ENCODE peak calls at places on chromosome 5, in four cellular contexts. I is astrocyte of the spinal cord, X is tibial artery, Z is esophagus muscularis mucosa. S is an unnamed sample.

GRCh38 chr5:10520716-10521115 is 43.2 kb upstream of the ANKRD33B start:
- DNase-seq in I (no peak), X (no peak), Z (no peak), S (no peak)

GRCh38 chr5:103178167-103178566 is 58.1 kb downstream of the PPIP5K2 start:
- DNase-seq in I (no peak), X (no peak), Z (no peak), S (no peak)

GRCh38 chr5:141493500-141494422 is 4.9 kb downstream of the PCDHGC5 start:
- DNase-seq in I (peak; percentile 72), X (no peak), Z (no peak), S (no peak)

GRCh38 chr5:132481243-132482211 is 9.0 kb downstream of the IRF1 start:
- DNase-seq in I (no peak), X (peak; percentile 34), Z (no peak), S (no peak)

GRCh38 chr5:157187046-157187754 is 6.6 kb downstream of the ITK start:
- DNase-seq in I (no peak), X (no peak), Z (no peak), S (no peak)

GRCh38 chr5:131296213-131296672 is 32.4 kb downstream of the CDC42SE2 start:
- DNase-seq in I (no peak), X (no peak), Z (no peak), S (no peak)

GRCh38 chr5:107705390-107706014 is 34.8 kb upstream of the EFNA5 start:
- DNase-seq in I (peak; percentile 69), X (no peak), Z (no peak), S (peak; percentile 38)

GRCh38 chr5:172364773-172365172 is 81.2 kb upstream of the UBTD2 start:
- DNase-seq in I (no peak), X (no peak), Z (no peak), S (no peak)

GRCh38 chr5:103122242-103122641 is 2.1 kb downstream of the PPIP5K2 start:
- DNase-seq in I (no peak), X (no peak), Z (no peak), S (no peak)

GRCh38 chr5:1538741-1539392 is 15.1 kb upstream of the LPCAT1 start:
- DNase-seq in I (no peak), X (peak; percentile 37), Z (no peak), S (no peak)

GRCh38 chr5:1538276-1538675 is 14.5 kb upstream of the LPCAT1 start:
- DNase-seq in I (no peak), X (peak; percentile 42), Z (no peak), S (no peak)

GRCh38 chr5:1536298-1537165 is 12.8 kb upstream of the LPCAT1 start:
- DNase-seq in I (no peak), X (peak; percentile 60), Z (no peak), S (no peak)

GRCh38 chr5:1537166-1538154 is 13.7 kb upstream of the LPCAT1 start:
- DNase-seq in I (no peak), X (no peak), Z (no peak), S (no peak)

DNA sequence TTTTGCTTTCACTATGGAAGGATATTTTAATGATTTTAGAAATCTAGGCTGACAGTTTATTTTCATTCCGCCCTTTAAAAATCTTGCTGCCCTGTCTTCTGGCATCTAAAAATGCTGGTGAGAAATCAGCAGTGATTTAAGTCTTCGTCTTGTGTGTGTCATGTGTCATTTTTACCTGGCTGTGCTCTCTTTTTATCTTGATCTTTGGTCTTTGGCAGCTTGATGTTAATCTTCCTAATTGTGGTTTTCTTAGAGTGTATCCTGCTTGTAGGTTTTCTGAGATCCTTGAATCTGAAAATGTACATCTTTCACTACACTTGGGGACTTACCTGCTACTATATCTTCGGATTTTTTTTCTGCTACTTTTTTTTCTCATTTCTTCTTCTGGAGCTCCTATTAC is 11.9 kb upstream of the LPCAT1 start:
- DNase-seq in I (no peak), X (no peak), Z (no peak), S (no peak)
- H3K4me3 ChIP-seq in I (no peak overlapping the region), X (no peak overlapping the region), Z (no peak overlapping the region), S (no peak overlapping the region)

GRCh38 chr5:60652206-60652605 is 47.8 kb downstream of the DEPDC1B start:
- DNase-seq in I (peak; percentile 82), X (no peak), Z (no peak), S (peak; percentile 79)

GRCh38 chr5:60649288-60649917 is 50.6 kb downstream of the DEPDC1B start:
- DNase-seq in I (peak; percentile 51), X (no peak), Z (no peak), S (peak; percentile 10)
- TF ChIP-seq CTCF in I (peak; percentile 69), X (peak; percentile 49), Z (peak; percentile 59), S (peak; percentile 64)

GRCh38 chr5:58502032-58502431 is 10.8 kb downstream of the GAPT start:
- DNase-seq in I (no peak), X (no peak), Z (no peak), S (no peak)
- H3K4me3 ChIP-seq in I (no peak overlapping the region), X (no peak overlapping the region), Z (no peak overlapping the region), S (no peak overlapping the region)

GRCh38 chr5:78923622-78923970 is 61.5 kb downstream of the ARSB start:
- DNase-seq in I (no peak), X (no peak), Z (no peak), S (no peak)

GRCh38 chr5:78916044-78916443 is 69.1 kb downstream of the ARSB start:
- DNase-seq in I (no peak), X (no peak), Z (no peak), S (no peak)

GRCh38 chr5:78925102-78925876 is 59.8 kb downstream of the ARSB start:
- DNase-seq in I (no peak), X (no peak), Z (no peak), S (no peak)

GRCh38 chr5:78922879-78923621 is 62.1 kb downstream of the ARSB start:
- DNase-seq in I (no peak), X (no peak), Z (no peak), S (no peak)

DNA sequence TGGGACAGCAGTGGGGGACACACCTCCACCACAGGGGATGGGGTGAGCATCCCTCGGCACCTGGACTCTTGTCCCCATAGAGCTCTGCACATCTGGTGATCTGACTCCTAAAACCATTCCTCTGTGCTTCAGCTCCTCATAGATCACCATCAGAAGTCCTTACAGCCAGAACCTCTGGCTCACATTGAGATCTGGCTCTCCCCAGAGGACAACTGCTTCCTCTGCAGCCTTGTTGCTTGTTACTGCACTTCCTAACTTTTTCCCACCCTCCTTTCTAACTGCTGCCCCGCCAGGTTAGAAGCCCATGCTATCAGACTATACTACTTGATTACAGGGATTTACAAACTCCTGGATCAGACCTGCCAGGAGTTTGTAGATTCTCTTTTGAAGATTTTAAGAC is 64.5 kb downstream of the ARSB start:
- DNase-seq in I (peak; percentile 63), X (no peak), Z (no peak), S (no peak)
- TF ChIP-seq CTCF in I (peak; percentile 62), X (peak; percentile 53), Z (peak; percentile 24), S (peak; percentile 63)

DNA sequence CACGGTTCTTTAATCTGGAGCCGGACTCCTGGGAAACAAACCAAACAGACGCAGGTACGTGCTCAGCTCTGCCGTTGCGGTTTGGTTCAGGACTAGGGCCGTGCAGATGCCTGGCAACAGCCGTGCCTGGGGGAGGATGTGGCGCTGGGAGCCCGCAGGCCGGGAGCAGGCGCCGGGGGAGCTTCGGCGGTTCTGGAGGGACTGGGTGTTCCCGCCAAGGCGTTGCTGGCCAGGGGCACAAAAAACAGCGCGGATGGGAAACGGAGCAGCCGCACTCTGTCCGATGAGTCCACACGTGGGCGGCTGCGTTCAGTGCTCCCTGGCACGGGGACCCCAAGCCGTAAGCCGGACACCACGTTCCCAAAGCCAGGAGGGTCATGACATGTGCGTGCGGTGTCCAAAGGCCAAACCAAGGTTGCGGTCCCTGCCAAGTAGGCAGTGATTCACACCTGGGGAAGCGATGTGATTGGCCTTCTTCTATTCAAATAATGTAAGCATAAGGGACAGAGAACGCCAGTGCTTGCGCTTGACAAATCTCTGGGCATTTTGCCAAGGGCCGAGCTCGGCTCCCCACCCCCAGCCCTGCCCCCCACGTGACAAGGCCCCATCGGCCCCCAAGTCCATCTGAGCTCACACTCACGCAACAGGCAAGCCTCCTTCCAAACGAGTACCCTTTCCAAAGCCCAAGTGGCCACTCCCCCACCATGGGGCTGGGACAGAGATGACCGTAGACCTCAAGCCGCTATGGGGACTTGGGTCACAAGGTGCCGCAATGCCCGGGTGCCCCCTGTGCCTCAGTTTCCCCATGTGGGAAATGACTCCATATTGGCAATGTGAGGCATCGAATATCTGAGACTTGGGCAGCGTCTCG is 49.7 kb upstream of the NKD2 start:
- DNase-seq in I (peak; percentile 40), X (no peak), Z (no peak), S (no peak)
- H3K4me3 ChIP-seq in I (no peak overlapping the region), X (no peak overlapping the region), Z (no peak overlapping the region), S (no peak overlapping the region)

DNA sequence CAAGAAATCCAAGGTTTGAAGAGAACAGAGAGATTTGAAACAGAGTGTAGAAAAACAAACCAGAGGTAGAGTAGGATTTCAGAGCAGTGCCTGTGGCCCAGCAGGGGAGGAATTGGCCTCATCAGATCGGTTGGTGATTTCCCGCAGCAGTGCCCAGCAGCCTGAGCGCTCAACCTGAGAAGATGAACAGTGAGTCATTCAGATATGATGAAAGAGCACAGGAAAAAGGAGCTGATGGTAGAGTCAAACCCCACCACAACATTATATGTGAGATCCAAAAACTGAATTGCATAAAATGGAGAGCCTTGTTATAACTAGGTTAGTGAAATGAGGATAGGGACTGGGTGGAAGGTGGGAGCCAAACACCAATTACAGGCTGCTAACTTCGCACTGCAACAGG is 248.9 kb downstream of the PIK3R1 start:
- DNase-seq in I (peak; percentile 61), X (no peak), Z (no peak), S (no peak)
- TF ChIP-seq CTCF in I (no peak), X (no peak), Z (no peak), S (no peak)